ENCODE peak calls at places on chromosomes 5 and 9, in nine cellular contexts. A is anterior cingulate cortex; Z is NCI-H1092 treated with DMSO at 0.1 percent for 48 hours; J is NCI-H774; D is choroid plexus epithelial cell; C is H9; U is IMR-90; Q is CD4-positive, alpha-beta T cell; S is pancreas. N is an unnamed sample.

GRCh38 chr5:176614805-176615478 is 5.0 kb upstream of the GPRIN1 start:
- DNase-seq in Q (no peak), Z (no peak), D (peak; percentile 68), U (peak; percentile 88), J (no peak), A (no peak), C (no peak), S (no peak), N (no peak)

GRCh38 chr9:93098236-93098946 is 2.4 kb downstream of the CARD19 start:
- DNase-seq in D (peak; percentile 97), J (no peak), S (peak; percentile 74), A (peak; percentile 38), C (no peak), Q (peak; percentile 63), U (peak; percentile 98), Z (no peak), N (peak; percentile 44)

GRCh38 chr5:87872986-87873385 is 395.7 kb downstream of the TMEM161B start:
- DNase-seq in A (no peak), U (no peak), Z (no peak), C (no peak), Q (no peak), D (no peak), J (peak; percentile 15), S (no peak), N (no peak)

GRCh38 chr5:24598926-24599325 is 45.9 kb downstream of the CDH10 start:
- DNase-seq in D (no peak), S (no peak), U (no peak), Z (peak; percentile 5), Q (no peak), C (no peak), J (no peak), A (no peak), N (no peak)

GRCh38 chr5:77305921-77306320 is 95.4 kb downstream of the PDE8B start:
- DNase-seq in Z (no peak), Q (no peak), C (no peak), J (no peak), A (no peak), S (no peak), U (peak; percentile 57), D (no peak), N (no peak)

GRCh38 chr9:93127395-93127911 is 6.6 kb downstream of the NINJ1 start:
- DNase-seq in C (no peak), Q (no peak), J (no peak), U (no peak), D (peak; percentile 61), A (peak; percentile 19), Z (no peak), S (peak; percentile 12), N (no peak)

GRCh38 chr9:23822331-23823169 is 3.5 kb downstream of the ELAVL2 start:
- DNase-seq in C (peak; percentile 71), A (no peak), Z (no peak), D (no peak), U (no peak), Q (no peak), J (no peak), S (no peak), N (no peak)

GRCh38 chr9:131500377-131500776 is 2.3 kb upstream of the POMT1 start:
- DNase-seq in C (no peak), J (no peak), Z (no peak), S (no peak), A (no peak), U (no peak), Q (peak; percentile 64), D (no peak), N (peak; percentile 65)

GRCh38 chr5:12695651-12696050 is 791.4 kb upstream of the CTNND2 start:
- DNase-seq in S (no peak), D (no peak), Q (no peak), U (no peak), A (no peak), Z (no peak), J (no peak), C (no peak), N (no peak)

GRCh38 chr5:67983251-67983941 is 232.2 kb upstream of the PIK3R1 start:
- DNase-seq in Z (no peak), S (no peak), U (peak; percentile 72), A (no peak), Q (no peak), J (no peak), C (no peak), D (peak; percentile 93), N (no peak)

GRCh38 chr9:91151014-91151740 is 210.5 kb downstream of the AUH start:
- DNase-seq in C (no peak), Q (no peak), U (peak; percentile 81), A (no peak), S (no peak), Z (no peak), D (peak; percentile 98), J (no peak), N (no peak)

GRCh38 chr5:122726990-122727616 is 47.8 kb upstream of the SNX2 start:
- DNase-seq in J (no peak), S (no peak), Q (no peak), Z (no peak), U (peak; percentile 77), D (peak; percentile 76), C (no peak), A (no peak), N (no peak)

GRCh38 chr9:133855802-133856592 is 117.8 kb upstream of the SARDH start:
- DNase-seq in Q (no peak), Z (no peak), A (no peak), C (no peak), J (no peak), U (peak; percentile 87), S (peak; percentile 52), D (peak; percentile 99), N (no peak)

GRCh38 chr9:97830884-97831829 is 21.9 kb upstream of the FOXE1 start:
- DNase-seq in J (no peak), D (no peak), C (peak; percentile 52), U (no peak), Z (no peak), A (no peak), S (no peak), Q (no peak), N (no peak)

GRCh38 chr9:72443855-72444254 is 77.6 kb upstream of the TMC1 start:
- DNase-seq in A (no peak), U (no peak), D (no peak), Q (no peak), C (no peak), J (no peak), S (no peak), Z (no peak), N (no peak)

GRCh38 chr9:121895836-121896544 is 197.1 kb downstream of the TTLL11 start:
- DNase-seq in Z (peak; percentile 34), S (peak; percentile 49), A (no peak), Q (no peak), J (no peak), C (no peak), D (peak; percentile 59), U (peak; percentile 71), N (no peak)

GRCh38 chr9:105864248-105864898 is 170.0 kb downstream of the TMEM38B start:
- DNase-seq in A (no peak), Q (no peak), U (peak; percentile 2), S (no peak), D (no peak), C (no peak), J (no peak), Z (no peak), N (no peak)

GRCh38 chr5:172791291-172791690 is 20.3 kb upstream of the DUSP1 start:
- DNase-seq in J (no peak), Q (no peak), D (no peak), C (peak; percentile 17), A (no peak), Z (no peak), U (no peak), S (no peak), N (no peak)

GRCh38 chr9:34866614-34867013 is 91.5 kb upstream of the PHF24 start:
- DNase-seq in S (no peak), Q (no peak), U (no peak), J (no peak), Z (no peak), C (no peak), A (no peak), D (no peak), N (no peak)

GRCh38 chr5:127801751-127802476 is 98.7 kb downstream of the CCDC192 start:
- DNase-seq in Q (no peak), Z (no peak), A (no peak), S (no peak), D (peak; percentile 51), U (peak; percentile 73), C (no peak), J (no peak), N (no peak)

GRCh38 chr9:93680445-93681315 is 104.3 kb downstream of the PHF2 start:
- DNase-seq in A (no peak), C (peak; percentile 29), Q (peak; percentile 31), J (no peak), D (no peak), U (no peak), S (peak; percentile 11), Z (no peak), N (no peak)

GRCh38 chr5:39783756-39784421 is 359.1 kb upstream of the DAB2 start:
- DNase-seq in Z (no peak), A (no peak), C (no peak), Q (no peak), U (peak; percentile 66), J (no peak), S (no peak), D (no peak), N (no peak)

N was measured in T-helper 17 cell.